ENCODE peak calls at places on chromosomes 3 and 15, in six cellular contexts. G is A549; P is COR-L47; R is HT-29; K is colonic mucosa; V is activated CD4-positive, CD25-positive, alpha-beta regulatory T cell treated with anti-CD3 and anti-CD28 coated beads, Interleukin-2, amount 50 U/mL, for 72 hours. W is an unnamed sample.

GRCh38 chr3:66642015-66642414 is 141.2 kb upstream of the LRIG1 start:
- DNase-seq in G (no peak), V (no peak), K (peak), P (no peak), R (peak), W (no peak)

GRCh38 chr15:94972314-94972713 is 741.0 kb downstream of the MCTP2 start:
- DNase-seq in G (no peak), R (no peak), K (no peak), V (no peak), P (no peak), W (no peak)

GRCh38 chr15:70752142-70752754 is 11.1 kb downstream of the UACA start:
- DNase-seq in G (no peak), P (no peak), K (no peak), V (no peak), R (no peak), W (no peak)

GRCh38 chr3:16512435-16513140 is 911 bp downstream of the RFTN1 start:
- DNase-seq in V (peak), R (no peak), G (no peak), K (peak), P (no peak), W (no peak)

GRCh38 chr3:33786565-33787327 is 11.7 kb upstream of the PDCD6IP start:
- DNase-seq in R (no peak), V (no peak), P (no peak), G (no peak), K (no peak), W (no peak)

GRCh38 chr3:197216914-197217313 is 81.5 kb downstream of the DLG1 start:
- DNase-seq in K (no peak), P (no peak), V (no peak), R (no peak), G (no peak), W (no peak)

GRCh38 chr3:11274743-11275142 is 2.5 kb downstream of the ATG7 start:
- DNase-seq in V (no peak), R (no peak), P (no peak), K (no peak), G (no peak), W (no peak)

GRCh38 chr3:71436337-71436736 is 147.2 kb downstream of the FOXP1 start:
- DNase-seq in G (no peak), R (no peak), P (no peak), V (no peak), K (no peak), W (no peak)

GRCh38 chr15:39409876-39410505 is 170.9 kb upstream of the THBS1 start:
- DNase-seq in G (no peak), P (no peak), R (no peak), K (no peak), V (no peak), W (no peak)

GRCh38 chr15:34147371-34148140 is 45.7 kb downstream of the PGBD4 start:
- DNase-seq in V (no peak), K (no peak), R (peak), G (peak), P (no peak), W (no peak)

W was measured in LNCaP clone FGC.